ENCODE peak calls at places on chromosomes 1 and 21, in seven cellular contexts. I, E, M, F, B, C and R are unnamed samples.

GRCh38 chr1:44811714-44812151 is 3.4 kb downstream of the BTBD19 start:
- DNase-seq in I (peak; percentile 59), E (no peak), M (no peak), F (peak; percentile 31), B (peak; percentile 79), C (peak; percentile 13), R (no peak)

GRCh38 chr1:228396770-228397453 is 9.7 kb downstream of the TRIM11 start:
- DNase-seq in I (no peak), E (no peak), M (peak; percentile 7), F (no peak), B (peak; percentile 54), C (no peak), R (no peak)

GRCh38 chr1:205998457-205999241 is 4.5 kb downstream of the RAB7B start:
- DNase-seq in I (no peak), E (no peak), M (no peak), F (no peak), B (peak; percentile 69), C (peak; percentile 35), R (no peak)

GRCh38 chr1:172383541-172383940 is 36.9 kb upstream of the C1orf105 start:
- DNase-seq in I (peak; percentile 66), E (no peak), M (no peak), F (no peak), B (no peak), C (no peak), R (no peak)

GRCh38 chr21:35933466-35933865 is 126.9 kb downstream of the SETD4 start:
- DNase-seq in I (peak; percentile 84), E (peak; percentile 64), M (no peak), F (peak; percentile 82), B (peak; percentile 78), C (peak; percentile 43), R (peak; percentile 60)

GRCh38 chr1:32223683-32224082 is 1.5 kb downstream of the EIF3I start:
- DNase-seq in I (no peak), E (no peak), M (no peak), F (no peak), B (no peak), C (no peak), R (no peak)

GRCh38 chr1:157960773-157961172 is 32.7 kb upstream of the KIRREL1 start:
- DNase-seq in I (no peak), E (no peak), M (no peak), F (no peak), B (no peak), C (no peak), R (no peak)

GRCh38 chr1:48568501-48568900 is 96.5 kb upstream of the SPATA6 start:
- DNase-seq in I (no peak), E (no peak), M (no peak), F (no peak), B (no peak), C (no peak), R (peak; percentile 76)

GRCh38 chr1:170309389-170310013 is 163.7 kb downstream of the NTMT2 start:
- DNase-seq in I (peak; percentile 85), E (no peak), M (no peak), F (no peak), B (no peak), C (no peak), R (peak; percentile 41)

GRCh38 chr1:80534606-80535360 is 1266.0 kb upstream of the ADGRL2 start:
- DNase-seq in I (peak; percentile 1), E (no peak), M (no peak), F (no peak), B (no peak), C (no peak), R (peak; percentile 44)

GRCh38 chr21:31957631-31958030 is 84.8 kb downstream of the HUNK start:
- DNase-seq in I (no peak), E (no peak), M (peak; percentile 49), F (no peak), B (no peak), C (no peak), R (no peak)

GRCh38 chr1:217029311-217030157 is 306.3 kb upstream of the ESRRG start:
- DNase-seq in I (peak; percentile 55), E (no peak), M (no peak), F (no peak), B (no peak), C (no peak), R (peak; percentile 98)

GRCh38 chr1:209585672-209586071 is 2.2 kb downstream of the CAMK1G start:
- DNase-seq in I (peak; percentile 56), E (peak; percentile 46), M (no peak), F (no peak), B (no peak), C (peak; percentile 55), R (peak; percentile 62)

GRCh38 chr1:145858238-145858936 is 494 bp downstream of the PIAS3 start:
- DNase-seq in I (peak; percentile 49), E (peak; percentile 67), M (peak; percentile 73), F (peak; percentile 66), B (peak; percentile 81), C (peak; percentile 54), R (peak; percentile 53)

GRCh38 chr1:164515932-164516331 is 43.1 kb upstream of the PBX1 start:
- DNase-seq in I (peak; percentile 63), E (no peak), M (no peak), F (no peak), B (no peak), C (no peak), R (no peak)

GRCh38 chr1:23984417-23985186 is 4.5 kb upstream of the SRSF10 start:
- DNase-seq in I (peak; percentile 84), E (no peak), M (no peak), F (no peak), B (no peak), C (no peak), R (peak; percentile 67)

GRCh38 chr1:215845224-215845902 is 278.3 kb downstream of the KCTD3 start:
- DNase-seq in I (peak; percentile 62), E (no peak), M (no peak), F (no peak), B (no peak), C (no peak), R (peak; percentile 40)

GRCh38 chr1:35715568-35716002 is 3.1 kb downstream of the C1orf216 start:
- DNase-seq in I (peak; percentile 79), E (peak; percentile 70), M (peak; percentile 75), F (peak; percentile 47), B (no peak), C (peak; percentile 65), R (peak; percentile 79)

GRCh38 chr1:202571719-202572339 is 138.4 kb downstream of the SYT2 start:
- DNase-seq in I (peak; percentile 77), E (no peak), M (no peak), F (no peak), B (no peak), C (no peak), R (peak; percentile 56)

GRCh38 chr1:201493757-201494617 is 12.9 kb downstream of the CSRP1 start:
- DNase-seq in I (peak; percentile 89), E (no peak), M (no peak), F (no peak), B (no peak), C (peak; percentile 54), R (no peak)

GRCh38 chr1:86515597-86515996 is 31.3 kb upstream of the CLCA4 start:
- DNase-seq in I (peak; percentile 33), E (no peak), M (no peak), F (no peak), B (no peak), C (no peak), R (peak; percentile 61)

GRCh38 chr1:152941037-152941700 is 5.8 kb upstream of the SPRR5 start:
- DNase-seq in I (no peak), E (no peak), M (no peak), F (no peak), B (no peak), C (no peak), R (peak; percentile 97)

GRCh38 chr1:33297911-33298622 is 22.8 kb downstream of the A3GALT2 start:
- DNase-seq in I (no peak), E (no peak), M (no peak), F (peak; percentile 5), B (no peak), C (no peak), R (no peak)

GRCh38 chr21:33078907-33079582 is 9.1 kb downstream of the OLIG1 start:
- DNase-seq in I (peak; percentile 28), E (no peak), M (peak; percentile 45), F (no peak), B (no peak), C (no peak), R (peak; percentile 82)

GRCh38 chr21:16116067-16116466 is 386.3 kb downstream of the USP25 start:
- DNase-seq in I (no peak), E (no peak), M (no peak), F (no peak), B (no peak), C (no peak), R (no peak)

DNA sequence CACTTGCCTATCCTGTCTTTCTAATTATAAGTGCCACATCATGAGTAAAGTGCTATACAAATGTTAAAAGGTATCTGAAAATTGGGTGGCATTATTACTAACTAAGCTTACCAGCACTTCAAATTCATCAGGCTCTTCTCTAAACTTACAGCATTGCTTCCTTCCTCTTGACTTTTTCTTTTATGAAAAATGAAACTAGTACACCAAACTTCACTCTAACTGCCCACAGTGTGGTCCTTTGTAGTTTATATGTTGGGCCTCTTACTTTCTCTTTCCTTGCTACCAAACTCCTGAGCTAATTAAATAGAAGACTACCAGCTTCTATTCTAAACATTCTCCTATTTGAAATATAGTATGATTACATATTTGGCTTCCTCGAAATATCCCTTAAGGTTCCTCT is 81.8 kb downstream of the NOTCH2 start:
- DNase-seq in I (no peak), E (no peak), M (no peak), F (no peak), B (no peak), C (no peak), R (no peak)
- TF ChIP-seq CTCF in I (no peak), E (no peak), M (no peak), F (no peak), B (no peak), C (no peak), R (no peak)

GRCh38 chr21:41361786-41362604 is at the start of gene MX2:
- DNase-seq in I (peak; percentile 93), E (peak; percentile 77), M (peak; percentile 92), F (peak; percentile 71), B (peak; percentile 78), C (peak; percentile 77), R (no peak)

GRCh38 chr21:41362605-41363369 is 960 bp downstream of the MX2 start:
- DNase-seq in I (no peak), E (no peak), M (no peak), F (no peak), B (no peak), C (no peak), R (no peak)

GRCh38 chr21:41360072-41360821 is 1.6 kb upstream of the MX2 start:
- DNase-seq in I (peak; percentile 83), E (peak; percentile 65), M (no peak), F (peak; percentile 76), B (no peak), C (peak; percentile 33), R (no peak)

GRCh38 chr21:41359289-41359688 is 2.5 kb upstream of the MX2 start:
- DNase-seq in I (no peak), E (no peak), M (no peak), F (no peak), B (no peak), C (no peak), R (no peak)

GRCh38 chr21:41361053-41361785 is 608 bp upstream of the MX2 start:
- DNase-seq in I (peak; percentile 3), E (no peak), M (no peak), F (no peak), B (peak; percentile 72), C (no peak), R (no peak)
- H3K4me3 ChIP-seq in I (no peak overlapping the region), E (peak overlapping the region; percentile 51), M (peak overlapping the region; percentile 74), F (peak overlapping the region; percentile 35), B (peak overlapping the region; percentile 67), C (peak overlapping the region; percentile 63), R (no peak overlapping the region)

GRCh38 chr1:12416101-12416500 is 186.3 kb downstream of the VPS13D start:
- DNase-seq in I (no peak), E (no peak), M (no peak), F (no peak), B (no peak), C (no peak), R (no peak)
- TF ChIP-seq CTCF in I (no peak), E (no peak), M (no peak), F (no peak), B (no peak), C (no peak), R (no peak)

GRCh38 chr1:156894001-156894400 is 483 bp downstream of the PEAR1 start:
- DNase-seq in I (no peak), E (no peak), M (no peak), F (no peak), B (no peak), C (no peak), R (no peak)
- H3K4me3 ChIP-seq in I (no peak overlapping the region), E (peak overlapping the region; percentile 68), M (no peak overlapping the region), F (peak overlapping the region; percentile 74), B (peak overlapping the region; percentile 81), C (peak overlapping the region; percentile 72), R (no peak overlapping the region)